ENCODE peak calls at places on chromosomes 1 and 21, in six cellular contexts. P is EL; Q is HS-27A; H is NCI-H226; U is activated CD8-positive, alpha-beta T cell treated with anti-CD3 and anti-CD28 coated beads, Interleukin-2, amount 10 ng/mL, durations not matched to agents 7 days and 5 days; B is T-helper 9 cell. T is an unnamed sample.

GRCh38 chr1:232529747-232530146 is 100.2 kb downstream of the SIPA1L2 start:
- DNase-seq in P (no peak), U (no peak), B (no peak), H (peak), Q (no peak), T (no peak)

GRCh38 chr21:42424848-42425602 is 21.3 kb downstream of the UBASH3A start:
- DNase-seq in Q (no peak), P (no peak), U (peak), B (peak), H (no peak), T (no peak)

GRCh38 chr1:109239580-109240068 is 9.7 kb upstream of the CELSR2 start:
- DNase-seq in H (peak), U (peak), Q (no peak), B (no peak), P (peak), T (peak)

GRCh38 chr21:38920631-38921398 is 115.1 kb downstream of the ETS2 start:
- DNase-seq in U (no peak), Q (peak), H (no peak), B (no peak), P (peak), T (no peak)

GRCh38 chr1:32536117-32536516 is 3.1 kb upstream of the ZBTB8A start:
- DNase-seq in Q (no peak), P (no peak), H (no peak), U (no peak), B (no peak), T (no peak)

GRCh38 chr1:61680500-61680899 is 44.4 kb downstream of the TM2D1 start:
- DNase-seq in H (no peak), B (no peak), P (no peak), U (no peak), Q (no peak), T (no peak)

GRCh38 chr1:71351438-71351837 is 270.6 kb upstream of the ZRANB2 start:
- DNase-seq in P (peak), H (peak), Q (peak), B (no peak), U (no peak), T (no peak)

GRCh38 chr1:81915937-81916336 is 115.2 kb downstream of the ADGRL2 start:
- DNase-seq in Q (no peak), P (no peak), H (no peak), B (no peak), U (no peak), T (no peak)

GRCh38 chr1:19361231-19362147 is 49.4 kb downstream of the SLC66A1 start:
- DNase-seq in P (no peak), Q (no peak), U (no peak), H (no peak), B (no peak), T (no peak)

GRCh38 chr1:40423264-40423642 is 27.0 kb upstream of the ZFP69B start:
- DNase-seq in B (no peak), U (no peak), H (no peak), P (no peak), Q (no peak), T (no peak)

T was measured in WTC11.